ENCODE peak calls at places on chromosomes 12 and 14, in five cellular contexts. E, U, L, G and W are unnamed samples.

GRCh38 chr12:122943196-122943595 is 23.1 kb downstream of the ABCB9 start:
- DNase-seq in E (no peak), U (no peak), L (no peak), G (no peak), W (no peak)

GRCh38 chr12:4011597-4011996 is 138.4 kb upstream of the PARP11 start:
- DNase-seq in E (no peak), U (no peak), L (no peak), G (no peak), W (peak; percentile 45)

GRCh38 chr12:17077594-17077993 is 471.6 kb upstream of the LMO3 start:
- DNase-seq in E (no peak), U (no peak), L (no peak), G (no peak), W (no peak)

GRCh38 chr12:109475993-109476806 is 900 bp downstream of the KCTD10 start:
- DNase-seq in E (peak; percentile 4), U (no peak), L (no peak), G (peak; percentile 4), W (no peak)

GRCh38 chr12:69173358-69173757 is 66.0 kb upstream of the CPSF6 start:
- DNase-seq in E (no peak), U (no peak), L (peak; percentile 56), G (no peak), W (no peak)

GRCh38 chr12:106841471-106842302 is 67.2 kb downstream of the RIC8B start:
- DNase-seq in E (peak; percentile 31), U (peak; percentile 40), L (peak; percentile 26), G (peak; percentile 62), W (peak; percentile 31)

GRCh38 chr14:92460916-92461579 is 52.5 kb upstream of the RIN3 start:
- DNase-seq in E (no peak), U (no peak), L (no peak), G (no peak), W (no peak)

GRCh38 chr12:52010692-52011601 is 4.2 kb downstream of the TAMALIN start:
- DNase-seq in E (no peak), U (no peak), L (no peak), G (no peak), W (no peak)

GRCh38 chr12:75660805-75661404 is 149.5 kb upstream of the KRR1 start:
- DNase-seq in E (no peak), U (no peak), L (no peak), G (no peak), W (no peak)

GRCh38 chr14:86847176-86847575 is 1145.8 kb downstream of the GALC start:
- DNase-seq in E (no peak), U (no peak), L (no peak), G (no peak), W (no peak)

GRCh38 chr12:111605931-111606625 is 7.0 kb upstream of the ATXN2 start:
- DNase-seq in E (no peak), U (no peak), L (no peak), G (no peak), W (no peak)

GRCh38 chr12:48027183-48028002 is 23.1 kb upstream of the COL2A1 start:
- DNase-seq in E (no peak), U (peak; percentile 68), L (no peak), G (no peak), W (no peak)

GRCh38 chr14:30655124-30655523 is 33.0 kb downstream of the SCFD1 start:
- DNase-seq in E (no peak), U (no peak), L (no peak), G (no peak), W (no peak)

GRCh38 chr14:102729825-102730224 is 47.4 kb upstream of the TRAF3 start:
- DNase-seq in E (no peak), U (no peak), L (no peak), G (no peak), W (no peak)

GRCh38 chr14:72783741-72784140 is 110.2 kb downstream of the DPF3 start:
- DNase-seq in E (no peak), U (no peak), L (no peak), G (no peak), W (no peak)

GRCh38 chr14:21525995-21526671 is at the start of gene SALL2:
- DNase-seq in E (peak; percentile 86), U (peak; percentile 76), L (peak; percentile 91), G (peak; percentile 66), W (peak; percentile 50)

GRCh38 chr14:99133563-99134332 is 138.2 kb downstream of the BCL11B start:
- DNase-seq in E (no peak), U (no peak), L (no peak), G (no peak), W (no peak)

GRCh38 chr14:80215081-80215480 is 3.8 kb upstream of the DIO2 start:
- DNase-seq in E (no peak), U (no peak), L (no peak), G (no peak), W (no peak)

GRCh38 chr12:98238513-98238912 is 276.9 kb upstream of the TMPO start:
- DNase-seq in E (no peak), U (no peak), L (no peak), G (no peak), W (no peak)

GRCh38 chr14:94001501-94002396 is 4.6 kb downstream of the CCDC197 start:
- DNase-seq in E (peak; percentile 73), U (peak; percentile 64), L (peak; percentile 73), G (peak; percentile 76), W (peak; percentile 83)

GRCh38 chr12:122876724-122877123 is 19.2 kb downstream of the VPS37B start:
- DNase-seq in E (no peak), U (no peak), L (no peak), G (no peak), W (no peak)